ENCODE peak calls at places on chromosomes 11 and 22, in five cellular contexts. U is GM12865, Z is body of pancreas, F is fibroblast of the aortic adventitia, D is hepatocyte. W is an unnamed sample.

GRCh38 chr22:27880778-27881394 is 38.2 kb downstream of the PITPNB start:
- DNase-seq in Z (peak), D (peak), F (peak), U (peak), W (peak)

GRCh38 chr22:36197601-36198146 is 3.9 kb downstream of the APOL4 start:
- DNase-seq in Z (no peak), D (peak), U (peak), F (no peak), W (no peak)

GRCh38 chr22:23399367-23400285 is 180.5 kb downstream of the IGLL1 start:
- DNase-seq in U (no peak), F (no peak), D (no peak), Z (no peak), W (no peak)

GRCh38 chr22:23750744-23751440 is at the start of gene ZNF70:
- DNase-seq in F (peak), U (peak), Z (peak), D (peak), W (peak)

GRCh38 chr22:43001271-43002197 is 13.4 kb downstream of the PACSIN2 start:
- DNase-seq in F (peak), U (peak), Z (no peak), D (no peak), W (no peak)

GRCh38 chr22:36929621-36930020 is 16.2 kb downstream of the CSF2RB start:
- DNase-seq in U (no peak), F (no peak), Z (no peak), D (no peak), W (no peak)

GRCh38 chr11:71251761-71252433 is 480 bp downstream of the SHANK2 start:
- DNase-seq in U (peak), D (peak), Z (peak), F (no peak), W (no peak)

GRCh38 chr11:44950036-44950624 is 553 bp downstream of the TP53I11 start:
- DNase-seq in D (peak), U (no peak), F (no peak), Z (no peak), W (no peak)

GRCh38 chr22:46576556-46577351 is 39.3 kb upstream of the CELSR1 start:
- DNase-seq in D (peak), F (peak), U (peak), Z (peak), W (no peak)

GRCh38 chr11:21635359-21635758 is 557.5 kb upstream of the ANO5 start:
- DNase-seq in Z (no peak), D (no peak), F (no peak), U (no peak), W (no peak)

GRCh38 chr22:35559354-35560005 is 18.8 kb downstream of the RASD2 start:
- DNase-seq in U (no peak), D (no peak), Z (no peak), F (no peak), W (peak)

GRCh38 chr11:47983464-47984397 is 3.4 kb downstream of the PTPRJ start:
- DNase-seq in F (peak), Z (no peak), U (no peak), D (no peak), W (no peak)
- H3K4me3 ChIP-seq in F (no peak), Z (no peak), U (no peak), D (no peak), W (no peak)

GRCh38 chr11:118644496-118644895 is 35.0 kb downstream of the TREH start:
- DNase-seq in F (no peak), U (no peak), Z (no peak), D (no peak), W (no peak)
- TF ChIP-seq CTCF in F (no peak), U (no peak), Z (no peak), D (no peak), W (no peak)

GRCh38 chr11:63666874-63667273 is 4.3 kb downstream of the ATL3 start:
- DNase-seq in F (peak), U (no peak), Z (no peak), D (no peak), W (peak)
- H3K4me3 ChIP-seq in F (no peak), U (no peak), Z (no peak), D (no peak), W (no peak)

GRCh38 chr11:76698321-76699043 is 27.9 kb upstream of the LRRC32 start:
- DNase-seq in D (no peak), Z (no peak), F (no peak), U (peak), W (no peak)
- TF ChIP-seq CTCF in D (peak), Z (no peak), F (no peak), U (peak), W (peak)

W was measured in bronchial epithelial cell.